ENCODE peak calls at places on chromosomes 5 and 9, in ten cellular contexts. S is activated B cell treated with CpG ODN at 0.5 μM for 24 hours; Z is activated naive CD8-positive, alpha-beta T cell treated with anti-CD3 and anti-CD28 coated beads for 36 hours; M is fibroblast of lung; C is Daoy; Y is uterus; G is NCI-H82; U is epithelial cell of prostate; X is mesendoderm; O is NB4. A is an unnamed sample.

GRCh38 chr9:125979383-125979782 is 232.2 kb downstream of the PBX3 start:
- DNase-seq in Z (no peak), S (no peak), G (no peak), O (no peak), U (no peak), M (no peak), C (no peak), X (no peak), Y (no peak), A (no peak)

GRCh38 chr9:12712532-12712931 is 19.3 kb downstream of the TYRP1 start:
- DNase-seq in X (no peak), G (no peak), U (no peak), Z (no peak), S (no peak), O (no peak), M (peak; percentile 35), Y (no peak), C (no peak), A (no peak)

GRCh38 chr5:172760933-172761332 is 10.1 kb downstream of the DUSP1 start:
- DNase-seq in O (no peak), G (no peak), M (no peak), X (no peak), Z (no peak), Y (no peak), S (no peak), C (no peak), U (no peak), A (no peak)

GRCh38 chr5:133627180-133627579 is 14.8 kb upstream of the FSTL4 start:
- DNase-seq in Z (no peak), O (no peak), C (no peak), U (no peak), Y (no peak), G (no peak), M (no peak), S (no peak), X (no peak), A (no peak)

GRCh38 chr9:132288371-132288770 is 66.4 kb downstream of the SETX start:
- DNase-seq in Z (no peak), G (no peak), O (no peak), M (peak; percentile 65), X (no peak), Y (no peak), C (no peak), S (no peak), U (no peak), A (no peak)

GRCh38 chr5:38757451-38758245 is 88.2 kb upstream of the OSMR start:
- DNase-seq in U (no peak), M (no peak), O (no peak), G (no peak), X (no peak), Y (no peak), S (no peak), Z (no peak), C (no peak), A (no peak)

GRCh38 chr5:101461455-101461854 is 558.4 kb upstream of the ST8SIA4 start:
- DNase-seq in X (no peak), G (no peak), U (no peak), Y (no peak), Z (no peak), S (no peak), M (no peak), O (no peak), C (no peak), A (no peak)

GRCh38 chr5:134445841-134446818 is 34.4 kb upstream of the CDKN2AIPNL start:
- DNase-seq in Y (no peak), Z (no peak), U (no peak), S (peak; percentile 27), C (no peak), O (no peak), X (no peak), G (peak; percentile 39), M (no peak), A (no peak)